ENCODE peak calls at places on chromosomes 7 and 10, in four cellular contexts. R is cardiac muscle cell; J is activated T-helper 1 cell treated with anti-CD3 and anti-CD28 coated beads, Interleukin-12 subunit alpha, Interleukin-12 subunit beta, Interleukin-2, Interleukin-4 antibody, amounts not matched to agents 30 ng/mL and 10 ng/mL and 1 ng/mL, durations not matched to agents 14 hours and 24 hours and 36 hours; B is occipital lobe. M is an unnamed sample.

GRCh38 chr7:73312831-73313520 is 4.3 kb upstream of the NSUN5 start:
- DNase-seq in R (no peak), J (no peak), B (no peak), M (no peak)

GRCh38 chr7:42685911-42686310 is 226.0 kb downstream of the C7orf25 start:
- DNase-seq in R (no peak), J (no peak), B (no peak), M (no peak)

GRCh38 chr10:31426425-31426824 is 107.4 kb downstream of the ZEB1 start:
- DNase-seq in R (no peak), J (no peak), B (no peak), M (no peak)

GRCh38 chr7:157483971-157484410 is 147.2 kb downstream of the DNAJB6 start:
- DNase-seq in R (no peak), J (no peak), B (no peak), M (no peak)

GRCh38 chr10:19411119-19411518 is 362.5 kb downstream of the MALRD1 start:
- DNase-seq in R (no peak), J (no peak), B (no peak), M (no peak)

GRCh38 chr7:41964849-41965745 is 262.2 kb upstream of the INHBA start:
- DNase-seq in R (no peak), J (no peak), B (no peak), M (no peak)

GRCh38 chr7:138565071-138565450 is 105.0 kb downstream of the TRIM24 start:
- DNase-seq in R (no peak), J (no peak), B (no peak), M (no peak)

GRCh38 chr10:76874151-76874550 is 763.5 kb downstream of the KCNMA1 start:
- DNase-seq in R (no peak), J (no peak), B (no peak), M (no peak)

GRCh38 chr10:73956476-73957338 is 41.2 kb upstream of the VCL start:
- DNase-seq in R (peak), J (peak), B (no peak), M (peak)

GRCh38 chr7:103031781-103032180 is 42.8 kb downstream of the FBXL13 start:
- DNase-seq in R (no peak), J (no peak), B (no peak), M (no peak)

GRCh38 chr7:93715234-93715633 is 140.7 kb upstream of the CALCR start:
- DNase-seq in R (peak), J (no peak), B (no peak), M (peak)

GRCh38 chr10:72315611-72316385 is 38.9 kb downstream of the DNAJB12 start:
- DNase-seq in R (no peak), J (no peak), B (no peak), M (no peak)

GRCh38 chr10:3239066-3239919 is 66.7 kb upstream of the PITRM1 start:
- DNase-seq in R (peak), J (peak), B (peak), M (peak)

GRCh38 chr10:71031601-71032000 is 143.2 kb upstream of the PCBD1 start:
- DNase-seq in R (no peak), J (no peak), B (no peak), M (no peak)

GRCh38 chr10:124688366-124688765 is 55.8 kb downstream of the FAM53B start:
- DNase-seq in R (no peak), J (no peak), B (no peak), M (no peak)

GRCh38 chr10:28254290-28254985 is 48.4 kb downstream of the MPP7 start:
- DNase-seq in R (no peak), J (no peak), B (no peak), M (no peak)

GRCh38 chr10:110263164-110263563 is 41.6 kb downstream of the SMNDC1 start:
- DNase-seq in R (no peak), J (no peak), B (no peak), M (no peak)

GRCh38 chr10:59844436-59844835 is 61.9 kb downstream of the CCDC6 start:
- DNase-seq in R (no peak), J (no peak), B (no peak), M (no peak)

GRCh38 chr10:22992075-22992474 is 64.2 kb downstream of the ARMC3 start:
- DNase-seq in R (no peak), J (peak), B (no peak), M (no peak)

GRCh38 chr7:157139142-157140117 is 704 bp downstream of the UBE3C start:
- DNase-seq in R (peak), J (peak), B (no peak), M (no peak)

GRCh38 chr10:77291596-77292505 is 345.8 kb downstream of the KCNMA1 start:
- DNase-seq in R (no peak), J (no peak), B (no peak), M (no peak)

GRCh38 chr7:30562909-30563308 is 31.8 kb upstream of the GARS1 start:
- DNase-seq in R (no peak), J (no peak), B (no peak), M (no peak)

GRCh38 chr10:22629126-22629525 is 85.3 kb downstream of the PIP4K2A start:
- DNase-seq in R (no peak), J (no peak), B (no peak), M (no peak)

GRCh38 chr7:144035385-144035784 is 13.4 kb upstream of the OR2A5 start:
- DNase-seq in R (no peak), J (no peak), B (no peak), M (no peak)

GRCh38 chr10:49053053-49053997 is 62.0 kb downstream of the VSTM4 start:
- DNase-seq in R (peak), J (no peak), B (no peak), M (no peak)

GRCh38 chr7:30445770-30446169 is 32.8 kb downstream of the NOD1 start:
- DNase-seq in R (no peak), J (peak), B (no peak), M (peak)

GRCh38 chr10:113735913-113736312 is 15.6 kb upstream of the PLEKHS1 start:
- DNase-seq in R (no peak), J (no peak), B (no peak), M (no peak)

GRCh38 chr10:69906425-69906824 is 104.7 kb downstream of the COL13A1 start:
- DNase-seq in R (no peak), J (no peak), B (no peak), M (no peak)

GRCh38 chr7:781228-781864 is 50.9 kb upstream of the SUN1 start:
- DNase-seq in R (no peak), J (no peak), B (no peak), M (no peak)

GRCh38 chr10:21399392-21400015 is 126.0 kb downstream of the SKIDA1 start:
- DNase-seq in R (peak), J (no peak), B (no peak), M (no peak)

GRCh38 chr7:134706468-134706867 is 59.8 kb downstream of the BPGM start:
- DNase-seq in R (no peak), J (no peak), B (no peak), M (no peak)

GRCh38 chr7:47625861-47626444 is 44.0 kb upstream of the TNS3 start:
- DNase-seq in R (no peak), J (no peak), B (no peak), M (no peak)

GRCh38 chr7:106866298-106867281 is 1.5 kb downstream of the PIK3CG start:
- DNase-seq in R (no peak), J (no peak), B (no peak), M (peak)

GRCh38 chr10:25675615-25676014 is 258.4 kb upstream of the MYO3A start:
- DNase-seq in R (no peak), J (no peak), B (no peak), M (no peak)

GRCh38 chr7:158454631-158455030 is 133.0 kb downstream of the PTPRN2 start:
- DNase-seq in R (no peak), J (no peak), B (no peak), M (no peak)

GRCh38 chr10:78778446-78779338 is 290.1 kb upstream of the ZMIZ1 start:
- DNase-seq in R (no peak), J (no peak), B (no peak), M (no peak)

GRCh38 chr7:85454904-85455303 is 268.0 kb upstream of the SEMA3D start:
- DNase-seq in R (no peak), J (no peak), B (no peak), M (no peak)

GRCh38 chr10:69069090-69070042 is 18.5 kb upstream of the SRGN start:
- DNase-seq in R (peak), J (no peak), B (no peak), M (peak)

M was measured in K562.